ENCODE peak calls at places on chromosomes 7 and 10, in six cellular contexts. I is NCI-H510A treated with DMSO at 0.1 percent for 48 hours; U is GM12864; F is occipital lobe; E is activated CD8-positive, alpha-beta memory T cell treated with anti-CD3 and anti-CD28 coated beads, Interleukin-2, amount 50 U/mL, for 48 hours; V is NCI-H774. Y is an unnamed sample.
A peak's percentile ranks its signal among the peaks of the same experiment; 100 is the strongest.

GRCh38 chr10:92574545-92575377 is 868 bp upstream of the IDE start:
- DNase-seq in I (peak; percentile 71), U (no peak), F (no peak), E (no peak), V (no peak), Y (peak; percentile 37)

GRCh38 chr10:95233377-95234034 is 39.5 kb downstream of the ACSM6 start:
- DNase-seq in I (no peak), U (no peak), F (no peak), E (no peak), V (no peak), Y (no peak)

GRCh38 chr7:111853231-111853990 is 291.1 kb upstream of the IMMP2L start:
- DNase-seq in I (no peak), U (no peak), F (no peak), E (no peak), V (no peak), Y (no peak)

GRCh38 chr7:92625617-92626016 is 35.4 kb upstream of the FAM133B start:
- DNase-seq in I (no peak), U (no peak), F (no peak), E (no peak), V (no peak), Y (no peak)

GRCh38 chr10:101781655-101781983 is 1.6 kb downstream of the NPM3 start:
- DNase-seq in I (no peak), U (no peak), F (no peak), E (no peak), V (no peak), Y (no peak)

GRCh38 chr10:8581521-8582225 is 527.2 kb downstream of the GATA3 start:
- DNase-seq in I (no peak), U (no peak), F (no peak), E (no peak), V (no peak), Y (peak; percentile 79)

GRCh38 chr10:132449826-132450211 is 52.8 kb downstream of the PWWP2B start:
- DNase-seq in I (no peak), U (no peak), F (no peak), E (no peak), V (no peak), Y (no peak)

GRCh38 chr7:26216044-26216443 is 14.5 kb downstream of the CBX3 start:
- DNase-seq in I (no peak), U (no peak), F (no peak), E (no peak), V (no peak), Y (no peak)

GRCh38 chr7:47721670-47722069 is 139.8 kb upstream of the TNS3 start:
- DNase-seq in I (no peak), U (no peak), F (no peak), E (no peak), V (no peak), Y (no peak)

GRCh38 chr10:80908596-80908995 is 370.9 kb downstream of the SH2D4B start:
- DNase-seq in I (no peak), U (no peak), F (no peak), E (no peak), V (no peak), Y (peak; percentile 67)

GRCh38 chr10:100509241-100509640 is 10.4 kb downstream of the SEC31B start:
- DNase-seq in I (no peak), U (no peak), F (no peak), E (peak; percentile 77), V (no peak), Y (no peak)

GRCh38 chr10:42781893-42782445 is 626 bp upstream of the BMS1 start:
- DNase-seq in I (no peak), U (no peak), F (no peak), E (no peak), V (no peak), Y (peak; percentile 39)

GRCh38 chr10:86968271-86968993 is at the start of gene ADIRF:
- DNase-seq in I (no peak), U (no peak), F (no peak), E (peak; percentile 57), V (no peak), Y (no peak)

GRCh38 chr7:112157072-112157471 is 49.1 kb downstream of the DOCK4 start:
- DNase-seq in I (no peak), U (no peak), F (no peak), E (no peak), V (no peak), Y (no peak)

GRCh38 chr10:132613566-132614348 is 76.2 kb downstream of the INPP5A start:
- DNase-seq in I (no peak), U (no peak), F (no peak), E (no peak), V (no peak), Y (no peak)

GRCh38 chr7:143419880-143420279 is 11.2 kb upstream of the EPHA1 start:
- DNase-seq in I (peak; percentile 10), U (no peak), F (no peak), E (no peak), V (no peak), Y (no peak)

Y was measured in left kidney.